ENCODE peak calls at places on chromosomes 12 and 14, in four cellular contexts. C, A, B and F are unnamed samples.

GRCh38 chr12:107818984-107819383 is 44.5 kb downstream of the ASCL4 start:
- DNase-seq in A (no peak), C (no peak), B (no peak), F (no peak)

GRCh38 chr12:121801601-121802484 is 2.0 kb upstream of the SETD1B start:
- DNase-seq in A (peak), C (no peak), B (peak), F (no peak)

GRCh38 chr14:43540948-43541347 is 966.1 kb downstream of the FSCB start:
- DNase-seq in B (no peak), C (no peak), A (no peak), F (no peak)

GRCh38 chr12:60174476-60174875 is 578.6 kb downstream of the SLC16A7 start:
- DNase-seq in B (no peak), C (no peak), A (no peak), F (no peak)

GRCh38 chr14:74502236-74503019 is 8.9 kb downstream of the ISCA2 start:
- DNase-seq in B (no peak), A (no peak), C (no peak), F (no peak)

GRCh38 chr14:23346693-23347405 is 5.8 kb downstream of the SLC22A17 start:
- DNase-seq in B (no peak), C (no peak), A (no peak), F (no peak)

GRCh38 chr12:106732890-106733289 is 41.6 kb upstream of the RIC8B start:
- DNase-seq in C (no peak), B (no peak), A (no peak), F (no peak)

GRCh38 chr12:50081096-50081808 is 3.9 kb upstream of the SMARCD1 start:
- DNase-seq in B (no peak), A (no peak), C (peak), F (no peak)

GRCh38 chr14:54040851-54041250 is 84.2 kb upstream of the BMP4 start:
- DNase-seq in C (no peak), B (no peak), A (no peak), F (no peak)

GRCh38 chr12:51388066-51388799 is 3.0 kb downstream of the GALNT6 start:
- DNase-seq in A (no peak), C (no peak), B (no peak), F (no peak)

GRCh38 chr12:111586986-111587385 is 12.1 kb downstream of the ATXN2 start:
- DNase-seq in C (no peak), A (no peak), B (no peak), F (no peak)
- H3K27ac ChIP-seq in C (no peak), A (no peak), B (no peak), F (no peak)

GRCh38 chr12:95687937-95688336 is 102.6 kb downstream of the NTN4 start:
- DNase-seq in B (no peak), A (no peak), C (no peak), F (no peak)

GRCh38 chr12:95690861-95691635 is 99.5 kb downstream of the NTN4 start:
- DNase-seq in A (no peak), B (no peak), C (no peak), F (no peak)

GRCh38 chr12:95694148-95694547 is 96.4 kb downstream of the NTN4 start:
- DNase-seq in B (no peak), A (no peak), C (no peak), F (no peak)

GRCh38 chr12:95695741-95696140 is 94.8 kb downstream of the NTN4 start:
- DNase-seq in B (no peak), C (no peak), A (no peak), F (no peak)

DNA sequence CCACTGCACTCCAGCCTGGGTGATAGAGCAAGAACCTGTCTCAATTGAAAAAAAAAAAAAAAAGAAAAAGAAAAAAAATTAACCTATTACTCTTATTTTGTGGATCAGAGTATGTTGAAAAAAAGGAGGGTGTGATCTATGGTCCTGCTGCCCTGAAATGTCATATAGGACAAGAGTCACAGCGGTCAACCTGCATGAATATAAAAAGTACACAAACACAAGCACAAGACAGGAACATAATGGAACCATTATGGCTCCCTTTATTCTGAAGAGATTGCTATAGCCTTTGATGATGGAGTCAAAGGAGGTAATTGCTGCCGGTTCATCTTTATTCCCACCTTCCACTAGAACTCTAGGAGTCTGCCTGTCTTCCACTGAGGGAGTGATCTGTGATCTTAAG is 96.9 kb downstream of the NTN4 start:
- DNase-seq in B (no peak), C (no peak), A (no peak), F (no peak)
- H3K27ac ChIP-seq in B (no peak), C (no peak), A (no peak), F (no peak)

DNA sequence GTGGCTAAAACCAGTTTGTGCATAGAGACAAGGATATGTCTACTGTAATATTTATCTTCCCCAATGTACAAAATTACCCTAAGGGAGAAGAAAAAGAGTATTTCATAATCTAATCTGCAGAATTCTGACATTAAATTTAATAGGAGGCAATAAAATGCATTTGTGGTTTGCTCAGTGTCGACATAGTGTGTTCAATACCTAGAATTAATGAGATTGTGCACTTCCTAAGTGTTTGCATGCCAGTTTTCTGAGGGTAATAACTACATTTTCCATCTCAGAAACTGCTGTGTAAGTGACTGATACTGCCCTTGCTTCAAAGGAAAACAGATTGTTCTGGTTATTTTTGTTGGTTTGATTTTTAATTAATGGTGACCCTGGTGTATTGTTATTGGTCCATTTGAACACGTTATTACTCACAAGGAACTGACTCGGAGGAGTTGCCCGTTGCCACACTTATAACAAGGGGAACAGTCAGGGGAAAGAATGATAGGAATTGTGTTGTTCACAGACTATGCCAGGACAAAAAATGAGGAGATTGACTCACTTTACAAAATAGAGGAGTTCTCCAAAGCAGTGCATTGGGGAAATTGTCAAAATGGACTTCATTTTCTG is 960.3 kb upstream of the TMEM132C start:
- DNase-seq in B (no peak), C (no peak), A (no peak), F (no peak)
- H3K27ac ChIP-seq in B (no peak), C (no peak), A (no peak), F (no peak)

GRCh38 chr12:56243731-56244181 is 13.9 kb downstream of the SLC39A5 start:
- DNase-seq in B (no peak), C (no peak), A (no peak), F (no peak)
- H3K27ac ChIP-seq in B (no peak), C (no peak), A (no peak), F (no peak)

GRCh38 chr14:102775855-102776760 is 1.1 kb upstream of the TRAF3 start:
- DNase-seq in C (peak), A (no peak), B (no peak), F (no peak)
- H3K27ac ChIP-seq in C (peak), A (peak), B (peak), F (peak)